ENCODE peak calls at places on chromosomes 1 and 21, in four cellular contexts. F, U, I and T are unnamed samples.

GRCh38 chr1:100721502-100722205 is 2.1 kb downstream of the VCAM1 start:
- DNase-seq in F (peak), U (peak), I (no peak), T (peak)

GRCh38 chr1:201356701-201357100 is 20.8 kb downstream of the TNNT2 start:
- DNase-seq in F (peak), U (no peak), I (no peak), T (no peak)

GRCh38 chr1:155255243-155256100 is at the start of gene ENTREP3:
- DNase-seq in F (peak), U (peak), I (peak), T (peak)

GRCh38 chr1:64320899-64321624 is 117.6 kb downstream of the UBE2U start:
- DNase-seq in F (peak), U (no peak), I (no peak), T (no peak)

GRCh38 chr1:212518188-212518951 is 85.7 kb downstream of the NENF start:
- DNase-seq in F (no peak), U (peak), I (no peak), T (peak)

GRCh38 chr1:79100385-79100784 is 93.9 kb upstream of the ADGRL4 start:
- DNase-seq in F (no peak), U (peak), I (no peak), T (peak)

GRCh38 chr21:21740207-21740606 is 742.0 kb downstream of the NCAM2 start:
- DNase-seq in F (no peak), U (no peak), I (no peak), T (no peak)

GRCh38 chr1:178223289-178223688 is 129.4 kb downstream of the RASAL2 start:
- DNase-seq in F (no peak), U (no peak), I (no peak), T (no peak)

GRCh38 chr1:218284377-218284916 is 646 bp upstream of the RRP15 start:
- DNase-seq in F (peak), U (no peak), I (no peak), T (no peak)

GRCh38 chr1:226738995-226739695 is at the start of gene ITPKB:
- DNase-seq in F (peak), U (peak), I (peak), T (peak)

GRCh38 chr1:227728059-227728891 is 6.8 kb downstream of the JMJD4 start:
- DNase-seq in F (peak), U (peak), I (peak), T (peak)

GRCh38 chr1:227941509-227942020 is 6.2 kb downstream of the WNT9A start:
- DNase-seq in F (no peak), U (no peak), I (no peak), T (no peak)

GRCh38 chr1:53278294-53278693 is 40.0 kb upstream of the MAGOH start:
- DNase-seq in F (no peak), U (peak), I (peak), T (peak)

GRCh38 chr1:158961178-158961577 is 29.8 kb downstream of the PYHIN1 start:
- DNase-seq in F (no peak), U (no peak), I (no peak), T (no peak)

GRCh38 chr1:158962983-158963382 is 31.6 kb downstream of the PYHIN1 start:
- DNase-seq in F (no peak), U (no peak), I (no peak), T (no peak)
- TF ChIP-seq CTCF in F (no peak), U (no peak), I (no peak), T (no peak)

GRCh38 chr1:10940451-10940804 is 72.0 kb upstream of the TARDBP start:
- DNase-seq in F (no peak), U (no peak), I (no peak), T (no peak)
- TF ChIP-seq CTCF in F (no peak), U (no peak), I (no peak), T (no peak)

GRCh38 chr1:223231011-223231572 is 88.0 kb upstream of the TLR5 start:
- DNase-seq in F (no peak), U (no peak), I (no peak), T (no peak)
- TF ChIP-seq CTCF in F (no peak), U (no peak), I (no peak), T (no peak)

GRCh38 chr1:2597441-2598328 is 11.1 kb downstream of the PRXL2B start:
- DNase-seq in F (no peak), U (no peak), I (no peak), T (no peak)

GRCh38 chr1:2595812-2596529 is 9.4 kb downstream of the PRXL2B start:
- DNase-seq in F (no peak), U (no peak), I (no peak), T (no peak)

GRCh38 chr1:2596530-2597333 is 10.2 kb downstream of the PRXL2B start:
- DNase-seq in F (no peak), U (no peak), I (no peak), T (no peak)

GRCh38 chr1:2595261-2595811 is 8.8 kb downstream of the PRXL2B start:
- DNase-seq in F (no peak), U (no peak), I (no peak), T (no peak)

DNA sequence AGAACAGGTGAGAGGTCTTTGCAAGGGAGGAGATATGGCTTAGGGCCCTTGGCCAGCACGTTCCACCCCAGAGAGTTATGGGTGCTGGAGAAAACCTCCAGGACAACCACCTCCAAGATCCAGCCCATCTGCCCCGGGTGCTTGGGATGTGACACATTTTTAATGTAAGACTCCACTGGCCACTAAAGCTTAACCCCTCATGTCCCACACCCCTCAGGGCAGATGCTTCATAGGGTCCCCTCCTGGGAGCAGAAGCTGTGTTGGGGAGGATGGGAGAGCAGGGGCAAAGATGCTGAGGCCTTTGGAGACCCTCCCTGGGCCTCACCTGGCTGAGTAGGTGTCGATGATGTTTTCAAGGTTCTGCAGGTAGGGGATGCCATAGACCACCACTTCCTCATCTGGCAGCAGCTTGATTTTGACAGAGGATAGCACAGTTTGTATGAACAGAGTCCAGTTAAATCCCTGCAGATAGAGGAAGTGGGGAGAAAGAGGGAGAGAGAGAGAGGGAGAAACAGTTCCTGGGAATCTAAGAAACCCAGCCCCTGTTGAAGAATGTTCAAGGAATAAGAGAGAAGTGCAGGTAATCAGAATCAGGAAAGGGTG is 11.9 kb downstream of the PRXL2B start:
- DNase-seq in F (no peak), U (no peak), I (no peak), T (no peak)
- TF ChIP-seq CTCF in F (no peak), U (no peak), I (no peak), T (peak)

GRCh38 chr1:88737338-88737927 is 53.4 kb downstream of the PKN2 start:
- DNase-seq in F (no peak), U (no peak), I (no peak), T (no peak)

GRCh38 chr1:88741413-88741812 is 57.3 kb downstream of the PKN2 start:
- DNase-seq in F (no peak), U (peak), I (no peak), T (peak)

GRCh38 chr1:88735909-88736308 is 51.8 kb downstream of the PKN2 start:
- DNase-seq in F (no peak), U (no peak), I (no peak), T (no peak)

GRCh38 chr1:88740784-88741183 is 56.7 kb downstream of the PKN2 start:
- DNase-seq in F (no peak), U (peak), I (no peak), T (no peak)

GRCh38 chr1:88736633-88737248 is 52.7 kb downstream of the PKN2 start:
- DNase-seq in F (no peak), U (peak), I (no peak), T (peak)
- TF ChIP-seq CTCF in F (peak), U (peak), I (peak), T (peak)